ENCODE peak calls at places on chromosomes 13 and 19, in six cellular contexts. One of them, this sample, is unnamed.

GRCh38 chr13:94641432-94641941 is 39.8 kb downstream of the GPR180 start:
- DNase-seq in foreskin fibroblast: peak
- DNase-seq in IMR-90: peak
- DNase-seq in RWPE1: peak
- DNase-seq in progenitor cell of endocrine pancreas: no peak
- DNase-seq in fibroblast of mammary gland: peak
- DNase-seq in this sample: no peak

GRCh38 chr19:10753305-10753704 is 35.4 kb downstream of the DNM2 start:
- DNase-seq in foreskin fibroblast: no peak
- DNase-seq in IMR-90: no peak
- DNase-seq in RWPE1: no peak
- DNase-seq in progenitor cell of endocrine pancreas: no peak
- DNase-seq in fibroblast of mammary gland: no peak
- DNase-seq in this sample: no peak

GRCh38 chr13:34349091-34349722 is 531.3 kb downstream of the RFC3 start:
- DNase-seq in foreskin fibroblast: peak
- DNase-seq in IMR-90: peak
- DNase-seq in RWPE1: peak
- DNase-seq in progenitor cell of endocrine pancreas: no peak
- DNase-seq in fibroblast of mammary gland: peak
- DNase-seq in this sample: no peak

GRCh38 chr19:48946789-48947542 is 7.7 kb upstream of the BAX start:
- DNase-seq in foreskin fibroblast: no peak
- DNase-seq in IMR-90: no peak
- DNase-seq in RWPE1: no peak
- DNase-seq in progenitor cell of endocrine pancreas: no peak
- DNase-seq in fibroblast of mammary gland: no peak
- DNase-seq in this sample: no peak

GRCh38 chr13:24854311-24854710 is 90.3 kb downstream of the RNF17 start:
- DNase-seq in foreskin fibroblast: no peak
- DNase-seq in IMR-90: peak
- DNase-seq in RWPE1: no peak
- DNase-seq in progenitor cell of endocrine pancreas: no peak
- DNase-seq in fibroblast of mammary gland: no peak
- DNase-seq in this sample: no peak

GRCh38 chr19:47019431-47020041 is at the start of gene NPAS1:
- DNase-seq in foreskin fibroblast: no peak
- DNase-seq in IMR-90: no peak
- DNase-seq in RWPE1: no peak
- DNase-seq in progenitor cell of endocrine pancreas: no peak
- DNase-seq in fibroblast of mammary gland: no peak
- DNase-seq in this sample: peak

GRCh38 chr19:43997631-43998290 is 5.0 kb upstream of the ZNF230 start:
- DNase-seq in foreskin fibroblast: peak
- DNase-seq in IMR-90: peak
- DNase-seq in RWPE1: peak
- DNase-seq in progenitor cell of endocrine pancreas: no peak
- DNase-seq in fibroblast of mammary gland: peak
- DNase-seq in this sample: no peak

GRCh38 chr19:18251587-18252369 is 22.5 kb downstream of the IQCN start:
- DNase-seq in foreskin fibroblast: peak
- DNase-seq in IMR-90: peak
- DNase-seq in RWPE1: peak
- DNase-seq in progenitor cell of endocrine pancreas: peak
- DNase-seq in fibroblast of mammary gland: peak
- DNase-seq in this sample: peak

GRCh38 chr13:27797228-27797624 is 4.9 kb downstream of the GSX1 start:
- DNase-seq in foreskin fibroblast: peak
- DNase-seq in IMR-90: peak
- DNase-seq in RWPE1: peak
- DNase-seq in progenitor cell of endocrine pancreas: peak
- DNase-seq in fibroblast of mammary gland: peak
- DNase-seq in this sample: peak

GRCh38 chr13:49560270-49561063 is 24.9 kb downstream of the RCBTB1 start:
- DNase-seq in foreskin fibroblast: no peak
- DNase-seq in IMR-90: peak
- DNase-seq in RWPE1: peak
- DNase-seq in progenitor cell of endocrine pancreas: peak
- DNase-seq in fibroblast of mammary gland: no peak
- DNase-seq in this sample: no peak

GRCh38 chr13:22080832-22081231 is 410.0 kb downstream of the FGF9 start:
- DNase-seq in foreskin fibroblast: no peak
- DNase-seq in IMR-90: no peak
- DNase-seq in RWPE1: no peak
- DNase-seq in progenitor cell of endocrine pancreas: no peak
- DNase-seq in fibroblast of mammary gland: no peak
- DNase-seq in this sample: no peak

GRCh38 chr13:111517641-111518010 is 197.2 kb downstream of the TEX29 start:
- DNase-seq in foreskin fibroblast: no peak
- DNase-seq in IMR-90: no peak
- DNase-seq in RWPE1: no peak
- DNase-seq in progenitor cell of endocrine pancreas: no peak
- DNase-seq in fibroblast of mammary gland: no peak
- DNase-seq in this sample: no peak

GRCh38 chr13:102359264-102359663 is 42.6 kb downstream of the FGF14 start:
- DNase-seq in foreskin fibroblast: no peak
- DNase-seq in IMR-90: no peak
- DNase-seq in RWPE1: no peak
- DNase-seq in progenitor cell of endocrine pancreas: no peak
- DNase-seq in fibroblast of mammary gland: no peak
- DNase-seq in this sample: no peak

GRCh38 chr19:51777570-51778460 is 16.8 kb downstream of the FPR2 start:
- DNase-seq in foreskin fibroblast: peak
- DNase-seq in IMR-90: peak
- DNase-seq in RWPE1: peak
- DNase-seq in progenitor cell of endocrine pancreas: peak
- DNase-seq in fibroblast of mammary gland: peak
- DNase-seq in this sample: peak

GRCh38 chr19:51771369-51771768 is 10.4 kb downstream of the FPR2 start:
- DNase-seq in foreskin fibroblast: no peak
- DNase-seq in IMR-90: no peak
- DNase-seq in RWPE1: no peak
- DNase-seq in progenitor cell of endocrine pancreas: no peak
- DNase-seq in fibroblast of mammary gland: no peak
- DNase-seq in this sample: no peak

DNA sequence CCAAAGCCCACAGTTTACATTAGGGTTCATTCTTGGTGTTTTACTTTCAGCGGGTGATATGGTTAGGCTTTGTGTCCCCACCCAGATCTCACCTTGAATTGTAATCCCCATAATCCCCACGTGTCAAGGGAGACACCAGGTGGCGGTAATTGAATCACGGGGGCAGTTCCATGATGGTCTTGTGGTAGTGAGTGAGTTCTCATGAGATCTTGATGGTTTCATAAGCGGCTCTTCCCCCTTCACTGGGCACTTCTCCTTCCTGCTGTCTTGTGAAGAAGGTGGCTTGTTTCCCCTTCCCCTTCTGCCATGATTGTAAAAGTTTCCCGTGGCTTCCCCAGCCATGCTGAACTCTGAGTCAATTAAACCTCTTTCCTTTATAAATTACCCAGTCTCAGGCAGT is 12.0 kb downstream of the FPR2 start:
- DNase-seq in foreskin fibroblast: no peak
- DNase-seq in IMR-90: no peak
- DNase-seq in RWPE1: no peak
- DNase-seq in progenitor cell of endocrine pancreas: no peak
- DNase-seq in fibroblast of mammary gland: no peak
- DNase-seq in this sample: no peak
- TF ChIP-seq CTCF in foreskin fibroblast: no peak
- TF ChIP-seq CTCF in IMR-90: no peak
- TF ChIP-seq CTCF in RWPE1: no peak
- TF ChIP-seq CTCF in progenitor cell of endocrine pancreas: no peak
- TF ChIP-seq CTCF in fibroblast of mammary gland: no peak
- TF ChIP-seq CTCF in this sample: no peak

DNA sequence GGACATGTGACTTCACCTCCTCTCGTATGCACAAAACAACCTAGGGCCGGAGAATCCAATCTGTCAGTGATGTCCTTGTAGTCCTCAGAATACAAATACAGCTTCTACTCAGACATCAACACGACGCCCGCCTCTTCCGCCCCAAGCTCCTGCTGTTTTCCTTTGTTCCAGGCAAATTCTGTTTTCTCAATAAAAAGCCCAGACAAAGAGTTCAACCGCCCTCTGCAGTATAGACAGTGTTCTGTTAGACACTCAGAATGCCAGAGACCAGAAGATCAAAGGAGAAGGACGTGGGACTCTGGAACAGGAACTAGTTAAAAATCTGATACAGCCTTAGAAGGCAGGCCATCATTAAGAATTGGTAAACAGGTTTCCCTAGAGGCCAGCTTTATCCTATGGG is 42.0 kb upstream of the GGACT start:
- DNase-seq in foreskin fibroblast: no peak
- DNase-seq in IMR-90: no peak
- DNase-seq in RWPE1: no peak
- DNase-seq in progenitor cell of endocrine pancreas: no peak
- DNase-seq in fibroblast of mammary gland: no peak
- DNase-seq in this sample: no peak
- TF ChIP-seq CTCF in foreskin fibroblast: no peak
- TF ChIP-seq CTCF in IMR-90: no peak
- TF ChIP-seq CTCF in RWPE1: no peak
- TF ChIP-seq CTCF in progenitor cell of endocrine pancreas: no peak
- TF ChIP-seq CTCF in fibroblast of mammary gland: no peak
- TF ChIP-seq CTCF in this sample: no peak

DNA sequence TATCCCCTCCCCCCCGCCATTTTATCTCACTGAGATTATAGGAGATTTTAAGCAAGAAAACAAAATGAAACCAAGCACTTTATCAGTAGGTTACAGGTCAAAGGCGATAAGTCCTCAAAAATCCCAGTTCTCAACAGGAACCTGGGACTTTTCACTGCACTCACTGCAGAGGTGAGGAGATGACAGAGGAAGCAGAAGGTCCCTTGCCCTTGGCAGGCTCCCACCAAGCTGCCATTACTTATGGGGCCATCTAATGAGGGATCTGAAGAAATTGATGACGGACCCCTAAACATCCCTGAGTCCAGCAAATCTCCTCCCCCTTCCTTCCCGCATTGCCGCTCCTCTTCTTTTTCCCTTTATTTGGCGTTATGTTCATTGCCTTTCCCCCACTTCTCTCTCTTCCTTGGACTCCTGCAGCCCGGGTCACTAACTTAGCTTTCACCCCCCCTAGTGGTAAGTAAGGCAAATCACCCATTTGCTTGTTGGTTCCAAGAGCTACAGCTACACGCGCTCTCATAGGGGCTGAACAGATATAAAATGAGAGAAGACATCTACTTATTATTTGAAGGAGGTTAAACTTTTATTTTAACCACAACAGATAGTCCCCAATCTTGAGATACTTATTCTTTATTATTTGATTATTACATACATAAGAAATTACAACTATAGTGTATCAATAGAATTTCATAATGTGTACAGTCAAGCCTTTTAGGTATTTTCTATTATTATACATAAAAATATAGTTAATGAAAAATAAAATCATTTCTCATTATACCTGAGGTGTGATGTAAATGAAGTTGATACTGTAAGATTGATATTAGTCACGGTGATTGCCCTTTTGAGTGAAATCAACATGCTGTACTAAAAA is 52.0 kb upstream of the ARGLU1 start:
- DNase-seq in foreskin fibroblast: peak
- DNase-seq in IMR-90: peak
- DNase-seq in RWPE1: peak
- DNase-seq in progenitor cell of endocrine pancreas: no peak
- DNase-seq in fibroblast of mammary gland: peak
- DNase-seq in this sample: peak
- TF ChIP-seq CTCF in foreskin fibroblast: peak
- TF ChIP-seq CTCF in IMR-90: peak
- TF ChIP-seq CTCF in RWPE1: peak
- TF ChIP-seq CTCF in progenitor cell of endocrine pancreas: peak
- TF ChIP-seq CTCF in fibroblast of mammary gland: peak
- TF ChIP-seq CTCF in this sample: peak

DNA sequence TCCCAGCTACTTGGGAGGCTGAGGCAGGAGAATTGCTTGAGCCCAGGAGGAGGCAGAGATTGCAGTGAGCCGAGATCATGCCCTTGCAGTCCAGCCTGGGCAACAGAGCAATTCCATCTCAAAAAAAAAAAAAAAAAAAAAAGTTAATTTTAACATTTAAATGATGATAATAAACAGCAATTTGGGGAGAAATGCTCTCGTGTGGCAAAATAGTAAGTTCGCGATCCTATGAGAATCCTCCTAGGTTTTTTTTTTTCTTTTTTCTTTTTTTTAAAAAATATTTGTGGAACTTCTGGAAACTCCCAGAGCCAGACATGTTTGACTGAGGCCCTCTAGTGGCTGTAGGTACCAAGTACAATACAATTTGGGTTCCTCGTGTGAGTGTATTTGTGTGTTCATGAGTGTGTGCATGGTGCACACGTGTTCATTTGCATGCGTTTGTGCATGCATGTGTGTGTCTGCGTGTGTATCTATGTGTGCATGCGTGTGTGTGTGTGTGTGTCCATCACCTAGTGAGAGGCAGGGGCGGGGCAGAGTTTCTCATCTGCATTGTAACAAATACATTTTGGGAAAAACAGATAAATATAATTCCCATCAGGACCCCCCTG is 31.2 kb downstream of the TMPRSS9 start:
- DNase-seq in foreskin fibroblast: peak
- DNase-seq in IMR-90: peak
- DNase-seq in RWPE1: peak
- DNase-seq in progenitor cell of endocrine pancreas: no peak
- DNase-seq in fibroblast of mammary gland: peak
- DNase-seq in this sample: peak
- TF ChIP-seq CTCF in foreskin fibroblast: peak
- TF ChIP-seq CTCF in IMR-90: peak
- TF ChIP-seq CTCF in RWPE1: peak
- TF ChIP-seq CTCF in progenitor cell of endocrine pancreas: peak
- TF ChIP-seq CTCF in fibroblast of mammary gland: peak
- TF ChIP-seq CTCF in this sample: peak

GRCh38 chr19:33720691-33721682 is 75.7 kb upstream of the KCTD15 start:
- DNase-seq in foreskin fibroblast: no peak
- DNase-seq in IMR-90: no peak
- DNase-seq in RWPE1: no peak
- DNase-seq in progenitor cell of endocrine pancreas: no peak
- DNase-seq in fibroblast of mammary gland: no peak
- DNase-seq in this sample: no peak
- TF ChIP-seq CTCF in foreskin fibroblast: no peak
- TF ChIP-seq CTCF in IMR-90: no peak
- TF ChIP-seq CTCF in RWPE1: no peak
- TF ChIP-seq CTCF in progenitor cell of endocrine pancreas: peak
- TF ChIP-seq CTCF in fibroblast of mammary gland: no peak
- TF ChIP-seq CTCF in this sample: no peak

GRCh38 chr13:43441464-43441863 is 345.3 kb downstream of the ENOX1 start:
- DNase-seq in foreskin fibroblast: no peak
- DNase-seq in IMR-90: no peak
- DNase-seq in RWPE1: no peak
- DNase-seq in progenitor cell of endocrine pancreas: no peak
- DNase-seq in fibroblast of mammary gland: no peak
- DNase-seq in this sample: no peak
- TF ChIP-seq CTCF in foreskin fibroblast: no peak
- TF ChIP-seq CTCF in IMR-90: no peak
- TF ChIP-seq CTCF in RWPE1: no peak
- TF ChIP-seq CTCF in progenitor cell of endocrine pancreas: peak
- TF ChIP-seq CTCF in fibroblast of mammary gland: no peak
- TF ChIP-seq CTCF in this sample: no peak

This sample was measured in endothelial cell.